ENCODE peak calls at places on chromosomes 6 and 20, in four cellular contexts. H is AG10803, G is esophagus muscularis mucosa, L is adipocyte. W is an unnamed sample.
A peak's percentile ranks its signal among the peaks of the same experiment; 100 is the strongest.

GRCh38 chr20:29876911-29877285 is 1380.6 kb upstream of the DEFB115 start:
- DNase-seq in H (no peak), G (peak; percentile 93), L (no peak), W (no peak)

GRCh38 chr6:53851561-53851960 is 56.8 kb downstream of the LRRC1 start:
- DNase-seq in H (no peak), G (no peak), L (no peak), W (no peak)

GRCh38 chr20:63061701-63062100 is 54.9 kb upstream of the BHLHE23 start:
- DNase-seq in H (no peak), G (no peak), L (no peak), W (no peak)

GRCh38 chr6:26029857-26030653 is 57.2 kb upstream of the HFE start:
- DNase-seq in H (no peak), G (no peak), L (no peak), W (no peak)

GRCh38 chr6:89284081-89284480 is 31.0 kb downstream of the GABRR2 start:
- DNase-seq in H (no peak), G (no peak), L (no peak), W (no peak)

GRCh38 chr20:17611540-17612286 is 41.8 kb downstream of the DSTN start:
- DNase-seq in H (peak; percentile 33), G (peak; percentile 92), L (peak; percentile 30), W (no peak)

GRCh38 chr20:3364323-3365013 is 43.0 kb downstream of the DNAAF9 start:
- DNase-seq in H (peak; percentile 42), G (no peak), L (peak; percentile 62), W (no peak)

GRCh38 chr6:80341330-80341729 is 234.9 kb downstream of the BCKDHB start:
- DNase-seq in H (peak; percentile 83), G (no peak), L (peak; percentile 56), W (no peak)

GRCh38 chr20:34632870-34633452 is 43.9 kb downstream of the PIGU start:
- DNase-seq in H (no peak), G (no peak), L (no peak), W (no peak)

GRCh38 chr6:18601515-18602035 is 214.4 kb downstream of the RNF144B start:
- DNase-seq in H (no peak), G (no peak), L (no peak), W (no peak)

GRCh38 chr6:77650098-77650663 is 2.7 kb upstream of the MEI4 start:
- DNase-seq in H (no peak), G (no peak), L (no peak), W (no peak)

GRCh38 chr6:16700202-16700997 is 60.9 kb downstream of the ATXN1 start:
- DNase-seq in H (no peak), G (no peak), L (no peak), W (no peak)

GRCh38 chr20:22686097-22686496 is 101.7 kb upstream of the FOXA2 start:
- DNase-seq in H (peak; percentile 56), G (peak; percentile 29), L (peak; percentile 75), W (no peak)

GRCh38 chr20:43409041-43409913 is 48.4 kb upstream of the SRSF6 start:
- DNase-seq in H (peak; percentile 59), G (peak; percentile 39), L (peak; percentile 61), W (no peak)

GRCh38 chr6:68880050-68880449 is 245.0 kb downstream of the ADGRB3 start:
- DNase-seq in H (no peak), G (no peak), L (no peak), W (no peak)

GRCh38 chr6:30915591-30915946 is 1.5 kb downstream of the VARS2 start:
- DNase-seq in H (peak; percentile 72), G (no peak), L (peak; percentile 86), W (peak; percentile 46)

GRCh38 chr6:409370-409972 is 17.9 kb downstream of the IRF4 start:
- DNase-seq in H (no peak), G (no peak), L (no peak), W (no peak)

GRCh38 chr6:118283759-118284158 is 264.3 kb upstream of the PLN start:
- DNase-seq in H (peak; percentile 59), G (no peak), L (peak; percentile 88), W (no peak)

DNA sequence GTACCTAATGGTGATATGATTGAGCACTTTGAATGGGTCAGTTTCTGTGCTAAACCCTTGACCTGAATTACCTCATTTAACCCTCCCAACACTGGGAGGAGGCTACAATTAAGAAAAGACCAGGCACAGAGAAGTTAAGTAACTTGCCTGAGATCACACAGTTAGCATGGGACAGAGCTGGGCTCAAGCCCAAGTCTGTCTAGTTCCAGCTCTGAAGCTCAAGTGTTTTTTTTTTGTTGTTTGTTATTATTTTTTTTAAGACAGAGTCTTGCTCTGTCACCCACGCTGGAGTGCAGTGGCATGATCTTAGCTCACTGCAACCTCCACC is 4.0 kb downstream of the FAM83D start:
- DNase-seq in H (no peak), G (no peak), L (no peak), W (no peak)
- H3K4me3 ChIP-seq in H (no peak overlapping the region), G (peak overlapping the region; percentile 92), L (no peak overlapping the region), W (no peak overlapping the region)

GRCh38 chr20:40683894-40684268 is 5.2 kb downstream of the MAFB start:
- DNase-seq in H (no peak), G (no peak), L (no peak), W (no peak)
- H3K4me3 ChIP-seq in H (peak overlapping the region; percentile 49), G (peak overlapping the region; percentile 82), L (peak overlapping the region; percentile 72), W (no peak overlapping the region)

GRCh38 chr6:142856857-142857608 is 87.9 kb downstream of the HIVEP2 start:
- DNase-seq in H (no peak), G (no peak), L (no peak), W (no peak)
- H3K4me3 ChIP-seq in H (no peak overlapping the region), G (no peak overlapping the region), L (no peak overlapping the region), W (no peak overlapping the region)

DNA sequence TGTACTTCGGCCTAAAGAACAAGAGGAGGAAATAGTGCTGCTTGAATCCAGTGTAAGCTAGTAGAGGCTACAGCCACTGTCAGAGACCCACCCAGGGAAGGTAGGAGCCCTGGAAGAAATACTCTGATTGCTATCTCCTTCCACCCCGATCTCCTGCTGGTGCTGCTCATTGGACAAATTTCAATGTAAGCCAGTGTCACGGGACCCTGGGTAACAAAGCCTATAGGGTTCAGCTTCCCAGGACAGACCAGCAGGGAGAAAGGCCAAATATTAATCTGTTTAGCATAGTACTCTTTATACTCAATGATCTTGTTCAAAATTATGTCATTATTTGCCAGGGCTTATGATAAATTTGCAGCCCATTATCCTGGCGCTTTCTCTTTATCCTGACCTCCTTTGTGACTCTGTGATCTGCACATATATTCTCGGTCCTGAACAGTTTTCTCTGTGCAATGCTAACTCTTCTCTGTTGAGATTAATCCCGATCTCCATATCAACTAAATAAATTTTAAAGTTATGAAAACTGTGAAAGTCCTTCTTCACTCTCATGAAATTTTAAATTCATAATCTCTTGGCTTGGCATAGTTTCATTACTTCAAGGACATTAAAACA is 218.8 kb upstream of the PREP start:
- DNase-seq in H (no peak), G (no peak), L (no peak), W (no peak)
- H3K4me3 ChIP-seq in H (no peak overlapping the region), G (no peak overlapping the region), L (no peak overlapping the region), W (no peak overlapping the region)

W was measured in tibial nerve.